ENCODE peak calls at places on chromosome 22, in six cellular contexts. W is EL; O is tibial artery; A is WTC11; F is activated CD4-positive, alpha-beta T cell treated with anti-CD3 and anti-CD28 coated beads for 24 hours; R is ureter. S is an unnamed sample.

GRCh38 chr22:41181349-41182241 is 23.5 kb upstream of the L3MBTL2 start:
- DNase-seq in O (no peak), F (no peak), W (peak), A (no peak), R (no peak), S (no peak)

GRCh38 chr22:17319541-17319940 is 49.7 kb upstream of the CECR2 start:
- DNase-seq in R (peak), A (no peak), F (no peak), O (no peak), W (no peak), S (no peak)

GRCh38 chr22:22038178-22038880 is 55.7 kb upstream of the TOP3B start:
- DNase-seq in R (no peak), W (peak), F (no peak), A (no peak), O (no peak), S (no peak)

GRCh38 chr22:46791201-46791731 is 28.8 kb downstream of the TBC1D22A start:
- DNase-seq in W (peak), O (peak), A (no peak), R (no peak), F (peak), S (no peak)

GRCh38 chr22:50009251-50009650 is 3.3 kb downstream of the IL17REL start:
- DNase-seq in A (no peak), W (no peak), F (no peak), O (peak), R (peak), S (no peak)

GRCh38 chr22:44449683-44450425 is 48.2 kb downstream of the RTL6 start:
- DNase-seq in F (no peak), W (no peak), R (no peak), A (no peak), O (no peak), S (no peak)

GRCh38 chr22:17303840-17304779 is 65.2 kb upstream of the CECR2 start:
- DNase-seq in O (no peak), R (peak), W (no peak), A (no peak), F (peak), S (no peak)

GRCh38 chr22:41380993-41381328 is 781 bp upstream of the TEF start:
- DNase-seq in W (peak), A (no peak), R (no peak), O (peak), F (no peak), S (no peak)

GRCh38 chr22:45425101-45425500 is 11.6 kb downstream of the RIBC2 start:
- DNase-seq in A (no peak), W (no peak), F (no peak), O (peak), R (peak), S (no peak)

GRCh38 chr22:49785841-49786451 is 41.7 kb downstream of the BRD1 start:
- DNase-seq in F (no peak), A (no peak), R (no peak), O (no peak), W (no peak), S (no peak)

GRCh38 chr22:23389271-23390071 is 190.6 kb downstream of the IGLL1 start:
- DNase-seq in O (no peak), F (no peak), A (peak), W (no peak), R (no peak), S (no peak)

GRCh38 chr22:48627203-48627602 is 1200.5 kb downstream of the BRD1 start:
- DNase-seq in F (no peak), R (no peak), A (no peak), O (no peak), W (no peak), S (no peak)

GRCh38 chr22:44363214-44363979 is 50.6 kb upstream of the SHISAL1 start:
- DNase-seq in R (peak), A (no peak), F (no peak), O (peak), W (peak), S (no peak)

GRCh38 chr22:44309647-44310046 is 3.1 kb downstream of the SHISAL1 start:
- DNase-seq in A (no peak), F (no peak), O (no peak), W (no peak), R (no peak), S (no peak)

GRCh38 chr22:43017525-43018290 is 2.8 kb upstream of the PACSIN2 start:
- DNase-seq in O (no peak), A (no peak), F (no peak), W (no peak), R (no peak), S (no peak)

GRCh38 chr22:50014655-50015401 is 2.3 kb upstream of the IL17REL start:
- DNase-seq in A (no peak), W (no peak), O (no peak), F (no peak), R (no peak), S (no peak)

GRCh38 chr22:49103314-49104052 is 724.2 kb downstream of the BRD1 start:
- DNase-seq in W (no peak), A (no peak), F (no peak), R (no peak), O (no peak), S (no peak)

GRCh38 chr22:29820941-29821789 is 16.9 kb downstream of the ASCC2 start:
- DNase-seq in F (no peak), W (peak), O (peak), R (peak), A (no peak), S (no peak)

GRCh38 chr22:37229805-37230672 is 14.0 kb downstream of the RAC2 start:
- DNase-seq in F (peak), W (peak), R (no peak), A (no peak), O (peak), S (no peak)

S was measured in iPS DF 6.9.